ENCODE peak calls at places on chromosome 6, in seven cellular contexts. Q is PC-9, F is mammary epithelial cell, K is GM23248, D is Peyer's patch, T is pancreas, Y is fibroblast of lung. N is an unnamed sample.

GRCh38 chr6:141110486-141110885 is 1022.2 kb upstream of the GJE1 start:
- DNase-seq in F (peak), Y (no peak), K (peak), T (no peak), Q (no peak), D (no peak), N (no peak)

GRCh38 chr6:12243169-12243568 is 47.0 kb upstream of the EDN1 start:
- DNase-seq in F (no peak), D (no peak), K (no peak), Y (no peak), Q (no peak), T (no peak), N (no peak)

GRCh38 chr6:136113736-136114173 is 136.4 kb downstream of the MTFR2 start:
- DNase-seq in Y (peak), K (peak), D (peak), F (peak), T (no peak), Q (peak), N (peak)

GRCh38 chr6:44255848-44256247 is 1.5 kb downstream of the SLC35B2 start:
- DNase-seq in D (no peak), K (no peak), Y (no peak), F (no peak), T (no peak), Q (peak), N (no peak)

GRCh38 chr6:378958-379366 is 12.6 kb upstream of the IRF4 start:
- DNase-seq in D (no peak), F (no peak), K (no peak), Q (no peak), T (no peak), Y (no peak), N (no peak)

GRCh38 chr6:137089305-137089704 is 44.5 kb upstream of the IL20RA start:
- DNase-seq in D (no peak), Y (no peak), T (no peak), F (no peak), Q (no peak), K (no peak), N (no peak)

GRCh38 chr6:43496370-43497128 is 13.6 kb downstream of the LRRC73 start:
- DNase-seq in F (peak), Q (peak), D (no peak), Y (peak), T (no peak), K (peak), N (no peak)

GRCh38 chr6:19368511-19368910 is 468.7 kb upstream of the ID4 start:
- DNase-seq in D (no peak), K (peak), T (no peak), F (peak), Y (peak), Q (no peak), N (no peak)

GRCh38 chr6:146700078-146700686 is 101.4 kb downstream of the ADGB start:
- DNase-seq in T (peak), Q (peak), Y (peak), F (peak), K (peak), D (peak), N (peak)

GRCh38 chr6:134584809-134585528 is 267.1 kb upstream of the SGK1 start:
- DNase-seq in D (no peak), Y (peak), K (no peak), F (peak), T (no peak), Q (no peak), N (no peak)

GRCh38 chr6:104639671-104640070 is 220.0 kb downstream of the HACE1 start:
- DNase-seq in T (no peak), K (peak), Y (peak), F (peak), Q (no peak), D (no peak), N (no peak)

GRCh38 chr6:78611886-78612480 is 255.4 kb upstream of the IRAK1BP1 start:
- DNase-seq in T (no peak), D (no peak), F (no peak), Y (peak), Q (peak), K (peak), N (no peak)

GRCh38 chr6:141267420-141267819 is 865.3 kb upstream of the GJE1 start:
- DNase-seq in F (no peak), D (no peak), T (no peak), Y (no peak), Q (no peak), K (no peak), N (no peak)

GRCh38 chr6:42996513-42996912 is 12.1 kb downstream of the PPP2R5D start:
- DNase-seq in F (no peak), T (no peak), K (no peak), Q (no peak), D (no peak), Y (peak), N (no peak)

GRCh38 chr6:15023448-15023847 is 222.4 kb upstream of the JARID2 start:
- DNase-seq in Q (peak), D (no peak), Y (no peak), K (no peak), F (peak), T (no peak), N (no peak)

GRCh38 chr6:97293198-97293696 is 10.2 kb upstream of the MMS22L start:
- DNase-seq in F (peak), D (no peak), K (no peak), Q (no peak), T (no peak), Y (peak), N (no peak)

GRCh38 chr6:21808551-21809181 is 215.1 kb downstream of the SOX4 start:
- DNase-seq in Y (peak), T (no peak), Q (no peak), D (peak), F (peak), K (peak), N (no peak)

GRCh38 chr6:19995575-19996257 is 158.5 kb downstream of the ID4 start:
- DNase-seq in T (no peak), Q (no peak), Y (no peak), F (no peak), D (no peak), K (no peak), N (no peak)

GRCh38 chr6:2976571-2977085 is 5.3 kb upstream of the SERPINB6 start:
- DNase-seq in Y (peak), F (peak), Q (peak), T (no peak), K (peak), D (no peak), N (no peak)

GRCh38 chr6:14095444-14095843 is 22.1 kb upstream of the CD83 start:
- DNase-seq in Y (no peak), F (no peak), D (peak), Q (no peak), K (no peak), T (no peak), N (no peak)

GRCh38 chr6:3228791-3229565 is 1.5 kb upstream of the TUBB2B start:
- DNase-seq in Y (no peak), D (no peak), K (no peak), F (no peak), T (no peak), Q (no peak), N (no peak)

DNA sequence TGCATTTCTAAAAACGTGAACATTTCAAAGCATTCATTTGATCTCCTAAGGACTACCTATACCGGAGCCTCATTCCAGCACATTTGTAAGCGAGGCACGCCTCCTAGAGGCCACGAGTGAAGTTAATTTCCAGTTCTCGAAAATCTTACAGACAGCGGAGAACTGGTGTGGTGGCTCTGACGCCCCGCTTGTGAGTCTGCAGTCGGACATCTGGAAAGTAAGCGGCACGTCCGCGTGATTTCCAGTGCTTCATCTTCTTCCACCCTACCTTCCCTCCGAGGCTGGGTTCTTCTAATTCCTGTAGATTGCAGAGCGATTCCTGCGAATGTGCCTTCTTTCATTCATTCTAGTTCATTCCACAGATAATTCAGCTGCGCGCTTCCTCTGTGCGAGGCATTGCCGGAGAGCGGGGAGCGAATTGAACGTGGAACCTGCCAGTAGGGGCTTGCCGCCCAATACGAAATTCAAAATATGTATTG is 810 bp upstream of the PRIM2 start:
- DNase-seq in Q (peak), D (peak), K (peak), Y (peak), F (peak), T (peak), N (peak)
- H3K27ac ChIP-seq in Q (no peak), D (peak), K (peak), Y (peak), F (peak), T (no peak), N (peak)

DNA sequence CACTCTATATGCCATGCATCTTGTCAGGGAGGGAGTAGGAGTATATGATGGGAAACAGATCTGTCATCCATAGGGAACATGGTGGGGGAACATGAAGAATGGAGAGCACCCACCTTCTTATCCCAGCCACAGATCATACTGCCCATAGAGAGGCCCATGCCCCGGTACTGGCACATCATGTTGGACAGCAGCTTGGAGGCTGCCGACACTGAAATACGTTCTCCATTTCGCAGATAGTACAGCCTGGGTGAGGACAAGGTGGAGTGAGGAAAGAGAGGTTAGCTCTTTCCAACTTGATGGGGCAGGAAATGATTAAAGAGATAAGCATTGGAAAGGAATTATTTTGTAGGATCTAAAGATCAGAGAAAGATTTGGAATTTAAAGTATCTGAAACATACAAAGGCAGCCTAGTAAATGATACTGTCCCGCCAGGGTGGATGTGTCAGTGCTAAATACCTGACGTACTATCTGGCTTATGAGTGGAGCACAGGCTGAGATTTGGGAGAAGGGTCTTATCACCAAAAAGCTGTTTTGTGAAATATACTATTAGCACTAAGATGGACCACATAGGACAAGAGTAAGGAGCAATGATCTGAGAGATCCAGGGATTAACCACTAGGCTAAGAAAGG is 1.7 kb downstream of the PSMB8 start:
- DNase-seq in Q (no peak), Y (no peak), D (no peak), F (no peak), T (no peak), K (no peak), N (no peak)
- H3K4me3 ChIP-seq in Q (no peak), Y (peak), D (peak), F (no peak), T (no peak), K (no peak), N (peak)

GRCh38 chr6:17289491-17290106 is 8.4 kb downstream of the RBM24 start:
- DNase-seq in F (no peak), Q (no peak), Y (peak), K (peak), D (peak), T (no peak), N (peak)

GRCh38 chr6:17291778-17292177 is 10.6 kb downstream of the RBM24 start:
- DNase-seq in T (no peak), Q (no peak), F (no peak), K (no peak), D (no peak), Y (peak), N (no peak)

GRCh38 chr6:17292600-17293133 is 11.5 kb downstream of the RBM24 start:
- DNase-seq in F (no peak), Y (no peak), T (no peak), D (no peak), Q (no peak), K (no peak), N (no peak)

GRCh38 chr6:17297261-17298080 is 16.3 kb downstream of the RBM24 start:
- DNase-seq in T (no peak), K (no peak), Y (peak), F (no peak), Q (no peak), D (no peak), N (no peak)

GRCh38 chr6:17293395-17293794 is 12.2 kb downstream of the RBM24 start:
- DNase-seq in D (no peak), K (no peak), F (no peak), Q (no peak), T (no peak), Y (no peak), N (no peak)
- H3K27ac ChIP-seq in D (no peak), K (no peak), F (no peak), Q (no peak), T (no peak), Y (no peak), N (peak)

GRCh38 chr6:156783958-156784357 is 6.8 kb downstream of the ARID1B start:
- DNase-seq in D (no peak), Q (no peak), T (no peak), Y (no peak), F (peak), K (no peak), N (no peak)
- H3K4me3 ChIP-seq in D (no peak), Q (no peak), T (no peak), Y (peak), F (peak), K (peak), N (peak)

DNA sequence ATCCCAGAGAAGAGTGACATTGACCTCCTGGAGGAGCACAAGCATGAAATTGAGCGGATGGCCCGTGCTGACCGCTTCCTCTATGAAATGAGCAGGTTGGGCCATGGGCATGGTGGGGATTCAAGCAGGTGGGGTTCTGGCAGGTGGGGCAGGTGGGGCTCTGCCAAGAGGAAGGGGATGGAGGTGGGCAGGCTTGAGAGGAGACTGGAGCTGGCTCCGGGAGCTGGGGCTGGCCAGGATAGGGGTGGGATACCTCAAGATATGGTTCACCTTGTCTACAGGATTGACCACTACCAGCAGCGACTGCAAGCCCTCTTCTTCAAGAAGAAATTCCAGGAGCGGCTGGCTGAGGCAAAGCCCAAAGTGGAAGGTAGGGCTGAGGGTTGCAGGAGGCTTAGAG is 42.9 kb downstream of the MOCS1 start:
- DNase-seq in T (no peak), K (no peak), F (no peak), Q (no peak), D (no peak), Y (no peak), N (no peak)
- H3K27ac ChIP-seq in T (no peak), K (no peak), F (no peak), Q (no peak), D (no peak), Y (no peak), N (no peak)

DNA sequence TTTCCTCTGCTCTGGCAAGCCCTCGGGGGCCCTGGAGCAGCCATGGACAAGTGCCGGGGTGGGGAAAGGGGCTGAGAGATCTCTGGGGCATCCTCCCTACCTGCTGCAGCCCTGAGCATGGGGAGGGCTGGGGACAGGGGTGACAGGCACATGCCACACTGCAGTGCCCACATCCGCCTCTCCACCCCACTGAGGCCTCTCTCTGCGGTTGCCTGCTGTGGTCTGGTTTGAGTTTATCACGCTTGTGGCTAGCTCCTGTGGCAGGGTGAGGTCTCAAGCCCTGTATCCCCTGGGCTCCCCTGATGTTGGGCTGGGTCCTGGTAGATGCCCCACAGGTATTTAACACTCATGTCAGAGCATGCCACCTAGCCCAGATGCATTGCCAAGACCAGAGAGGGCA is 52.9 kb upstream of the MLN start:
- DNase-seq in K (no peak), T (no peak), Q (no peak), Y (no peak), D (peak), F (no peak), N (no peak)
- H3K4me3 ChIP-seq in K (no peak), T (no peak), Q (no peak), Y (no peak), D (no peak), F (no peak), N (no peak)

N was measured in left ventricle myocardium inferior.